ENCODE peak calls at places on chromosomes 2 and 18, in eight cellular contexts. D is A549, L is K562, E is tibial nerve, G is upper lobe of left lung, X is ovary, O is sigmoid colon, A is stomach. P is an unnamed sample. For H3K9me3, the result is how much of the 10 kb centered on the place peaks cover.

GRCh38 chr2:6845312-6845711 is 20.4 kb downstream of the CMPK2 start:
- DNase-seq in D (peak), L (peak), E (no peak), G (no peak), X (no peak), O (no peak), A (no peak), P (no peak)

GRCh38 chr2:72141032-72141645 is 6.5 kb downstream of the CYP26B1 start:
- DNase-seq in D (no peak), L (no peak), E (no peak), G (no peak), X (no peak), O (no peak), A (no peak), P (no peak)

GRCh38 chr2:48569433-48569832 is 39.5 kb downstream of the STON1 start:
- DNase-seq in D (no peak), L (no peak), E (no peak), G (no peak), X (no peak), O (no peak), A (no peak), P (no peak)

GRCh38 chr18:44758821-44759624 is 78.3 kb downstream of the SETBP1 start:
- DNase-seq in D (no peak), L (no peak), E (no peak), G (no peak), X (no peak), O (no peak), A (no peak), P (no peak)

GRCh38 chr18:58045265-58046086 is 1.4 kb downstream of the NEDD4L start:
- DNase-seq in D (peak), L (peak), E (no peak), G (peak), X (peak), O (no peak), A (peak), P (no peak)

GRCh38 chr2:138447889-138448570 is 53.5 kb upstream of the SPOPL start:
- DNase-seq in D (no peak), L (no peak), E (no peak), G (no peak), X (no peak), O (no peak), A (no peak), P (no peak)

GRCh38 chr2:203692039-203692710 is 14.3 kb upstream of the CD28 start:
- DNase-seq in D (no peak), L (no peak), E (peak), G (no peak), X (no peak), O (no peak), A (no peak), P (no peak)

GRCh38 chr2:198098918-198099317 is 294.5 kb downstream of the PLCL1 start:
- DNase-seq in D (no peak), L (peak), E (no peak), G (no peak), X (no peak), O (no peak), A (no peak), P (no peak)

GRCh38 chr2:141393214-141393545 is 737.6 kb downstream of the LRP1B start:
- DNase-seq in D (peak), L (no peak), E (no peak), G (no peak), X (no peak), O (no peak), A (no peak), P (no peak)

GRCh38 chr2:212766921-212767320 is 228.3 kb upstream of the ERBB4 start:
- DNase-seq in D (no peak), L (no peak), E (no peak), G (no peak), X (no peak), O (no peak), A (no peak), P (no peak)

GRCh38 chr2:168712053-168712452 is 90.4 kb upstream of the NOSTRIN start:
- DNase-seq in D (no peak), L (peak), E (no peak), G (no peak), X (no peak), O (no peak), A (no peak), P (no peak)

GRCh38 chr2:25528173-25528572 is 145.2 kb downstream of the DTNB start:
- DNase-seq in D (no peak), L (no peak), E (no peak), G (no peak), X (no peak), O (no peak), A (no peak), P (no peak)

GRCh38 chr18:31241425-31241824 is 76.5 kb upstream of the DSG1 start:
- DNase-seq in D (no peak), L (no peak), E (no peak), G (no peak), X (no peak), O (no peak), A (no peak), P (no peak)

GRCh38 chr18:37476182-37476581 is 89.4 kb downstream of the CELF4 start:
- DNase-seq in D (peak), L (peak), E (no peak), G (no peak), X (no peak), O (no peak), A (no peak), P (no peak)

GRCh38 chr18:24460388-24460787 is at the start of gene HRH4:
- DNase-seq in D (no peak), L (no peak), E (no peak), G (no peak), X (no peak), O (no peak), A (no peak), P (no peak)

GRCh38 chr2:190469770-190470169 is 61.6 kb downstream of the MFSD6 start:
- DNase-seq in D (peak), L (peak), E (no peak), G (no peak), X (no peak), O (peak), A (no peak), P (no peak)

GRCh38 chr18:8373486-8373885 is 235.8 kb upstream of the RAB12 start:
- DNase-seq in D (no peak), L (no peak), E (no peak), G (no peak), X (no peak), O (no peak), A (no peak), P (no peak)

GRCh38 chr2:2620604-2621003 is 289.5 kb upstream of the MYT1L start:
- DNase-seq in D (no peak), L (no peak), E (no peak), G (no peak), X (no peak), O (no peak), A (no peak), P (peak)

GRCh38 chr18:50848038-50848437 is 28.2 kb upstream of the MRO start:
- DNase-seq in D (peak), L (no peak), E (no peak), G (no peak), X (no peak), O (no peak), A (no peak), P (no peak)

GRCh38 chr18:7908686-7909299 is 341.7 kb downstream of the PTPRM start:
- DNase-seq in D (no peak), L (no peak), E (no peak), G (no peak), X (no peak), O (no peak), A (no peak), P (no peak)

GRCh38 chr2:190344275-190344827 is 962 bp downstream of the INPP1 start:
- DNase-seq in D (peak), L (no peak), E (peak), G (peak), X (peak), O (peak), A (peak), P (no peak)

GRCh38 chr2:21715865-21716264 is 592.1 kb downstream of the TDRD15 start:
- DNase-seq in D (no peak), L (no peak), E (no peak), G (no peak), X (no peak), O (no peak), A (no peak), P (no peak)

GRCh38 chr18:23037646-23038045 is 97.6 kb upstream of the CABLES1 start:
- DNase-seq in D (no peak), L (no peak), E (no peak), G (no peak), X (no peak), O (no peak), A (no peak), P (no peak)

GRCh38 chr2:69652206-69652605 is 8.7 kb upstream of the AAK1 start:
- DNase-seq in D (peak), L (no peak), E (no peak), G (no peak), X (no peak), O (no peak), A (no peak), P (no peak)

GRCh38 chr2:68466361-68466777 is 725 bp downstream of the FBXO48 start:
- DNase-seq in D (peak), L (peak), E (no peak), G (peak), X (no peak), O (no peak), A (no peak), P (no peak)

GRCh38 chr18:12376718-12377555 is at the start of gene AFG3L2:
- DNase-seq in D (peak), L (peak), E (peak), G (peak), X (peak), O (peak), A (peak), P (peak)

GRCh38 chr2:67503066-67503795 is 106.1 kb downstream of the ETAA1 start:
- DNase-seq in D (peak), L (no peak), E (no peak), G (no peak), X (no peak), O (no peak), A (no peak), P (no peak)

GRCh38 chr2:37350917-37351316 is 6.5 kb downstream of the QPCT start:
- DNase-seq in D (no peak), L (no peak), E (no peak), G (no peak), X (no peak), O (no peak), A (no peak), P (no peak)

GRCh38 chr2:28153851-28154250 is 238.8 kb upstream of the FOSL2 start:
- DNase-seq in D (no peak), L (no peak), E (no peak), G (no peak), X (no peak), O (no peak), A (no peak), P (no peak)

GRCh38 chr18:28108254-28108653 is 68.7 kb downstream of the CDH2 start:
- DNase-seq in D (no peak), L (no peak), E (no peak), G (no peak), X (no peak), O (no peak), A (no peak), P (no peak)

GRCh38 chr2:27086722-27087446 is at the start of gene KHK:
- DNase-seq in D (peak), L (peak), E (no peak), G (peak), X (peak), O (peak), A (peak), P (no peak)

GRCh38 chr2:72980535-72981217 is 63.4 kb downstream of the EMX1 start:
- DNase-seq in D (no peak), L (no peak), E (no peak), G (no peak), X (no peak), O (no peak), A (no peak), P (no peak)

GRCh38 chr2:16394072-16394985 is 271.3 kb downstream of the CYRIA start:
- DNase-seq in D (no peak), L (peak), E (no peak), G (no peak), X (no peak), O (no peak), A (no peak), P (no peak)

GRCh38 chr2:18282026-18282425 is 278.4 kb downstream of the RDH14 start:
- DNase-seq in D (no peak), L (no peak), E (no peak), G (no peak), X (no peak), O (no peak), A (no peak), P (no peak)

GRCh38 chr18:27847412-27847811 is 329.5 kb downstream of the CDH2 start:
- DNase-seq in D (peak), L (no peak), E (no peak), G (no peak), X (no peak), O (no peak), A (no peak), P (no peak)

GRCh38 chr2:55555977-55556376 is 36.5 kb downstream of the CFAP36 start:
- DNase-seq in D (no peak), L (no peak), E (no peak), G (no peak), X (no peak), O (no peak), A (no peak), P (no peak)

GRCh38 chr2:155308367-155309009 is 610.0 kb downstream of the KCNJ3 start:
- DNase-seq in D (peak), L (no peak), E (no peak), G (no peak), X (no peak), O (no peak), A (no peak), P (no peak)

GRCh38 chr18:67266591-67267237 is 249.8 kb downstream of the DSEL start:
- DNase-seq in D (peak), L (no peak), E (no peak), G (no peak), X (no peak), O (no peak), A (no peak), P (no peak)

GRCh38 chr2:119004602-119005001 is 62.6 kb downstream of the MARCO start:
- DNase-seq in D (no peak), L (no peak), E (no peak), G (no peak), X (no peak), O (no peak), A (no peak), P (no peak)

GRCh38 chr2:119008108-119008507 is 66.1 kb downstream of the MARCO start:
- DNase-seq in D (peak), L (peak), E (no peak), G (no peak), X (no peak), O (no peak), A (no peak), P (no peak)

GRCh38 chr2:119006441-119006840 is 64.4 kb downstream of the MARCO start:
- DNase-seq in D (no peak), L (no peak), E (no peak), G (no peak), X (no peak), O (no peak), A (no peak), P (no peak)

GRCh38 chr2:119005565-119005964 is 63.6 kb downstream of the MARCO start:
- DNase-seq in D (no peak), L (no peak), E (no peak), G (no peak), X (no peak), O (no peak), A (no peak), P (no peak)

GRCh38 chr2:119005081-119005480 is 63.1 kb downstream of the MARCO start:
- DNase-seq in D (no peak), L (no peak), E (no peak), G (no peak), X (no peak), O (no peak), A (no peak), P (no peak)
- TF ChIP-seq EP300 in D (no peak), L (no peak), E (no peak), G (no peak), X (no peak), O (no peak), A (no peak), P (no peak)

DNA sequence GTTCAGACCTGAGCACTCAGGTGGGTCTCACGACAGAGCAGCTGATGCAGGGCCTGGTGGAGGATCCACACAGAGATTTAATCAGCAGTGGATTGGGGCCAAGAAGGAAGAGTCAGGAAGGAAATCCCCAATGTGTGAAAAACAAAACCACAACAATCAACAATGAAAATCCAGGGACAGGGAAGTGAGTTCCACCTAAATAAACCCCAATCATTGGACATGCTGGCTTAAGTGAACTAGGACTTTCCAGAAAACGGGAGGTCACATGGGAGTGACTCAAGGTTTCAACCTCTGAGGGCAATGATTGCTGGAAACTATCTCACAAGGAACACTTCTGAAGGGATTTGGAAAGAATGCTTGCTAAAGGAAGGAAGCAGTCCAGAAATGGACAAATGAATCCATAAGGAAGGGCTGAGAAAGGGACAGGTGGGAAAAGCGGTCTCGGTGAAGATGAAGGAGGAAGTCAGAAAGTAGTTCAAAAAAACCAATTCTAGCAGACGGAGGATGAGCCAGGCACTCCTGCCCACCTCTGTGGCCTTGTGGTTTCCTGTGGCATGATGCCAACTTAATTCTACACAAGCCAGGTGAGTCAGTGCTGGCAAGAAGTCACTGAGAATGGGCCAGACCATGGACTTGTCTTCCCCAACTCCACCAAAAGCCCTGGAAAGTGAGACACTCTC is 15.4 kb upstream of the XDH start:
- DNase-seq in D (peak), L (no peak), E (no peak), G (no peak), X (no peak), O (no peak), A (no peak), P (peak)
- H3K9me3 ChIP-seq in D (under half), L (under half), E (under half), G (under half), X (under half), O (under half), A (under half), P (under half)

DNA sequence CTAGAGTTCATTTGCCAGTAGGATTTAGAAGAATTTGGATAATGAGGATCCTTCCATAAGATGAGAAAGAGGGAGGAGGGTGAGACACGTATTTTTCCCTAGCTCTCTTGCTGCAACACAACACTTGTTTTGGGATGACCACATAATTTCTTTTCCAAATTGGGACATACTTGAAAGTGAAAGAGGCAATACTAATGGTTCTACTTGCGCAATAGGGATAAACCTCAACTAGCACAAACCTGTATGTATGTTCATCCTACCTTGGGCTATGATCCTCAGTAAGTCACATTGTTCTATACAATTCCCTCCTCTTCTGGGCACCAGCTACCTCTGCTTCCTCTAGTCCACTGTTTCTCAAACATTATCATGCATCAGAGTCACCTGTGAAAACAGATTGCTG is 1208.8 kb upstream of the LRRTM1 start:
- DNase-seq in D (no peak), L (no peak), E (no peak), G (no peak), X (no peak), O (no peak), A (no peak), P (no peak)
- TF ChIP-seq EP300 in D (no peak), L (no peak), E (no peak), G (no peak), X (no peak), O (no peak), A (no peak), P (no peak)

DNA sequence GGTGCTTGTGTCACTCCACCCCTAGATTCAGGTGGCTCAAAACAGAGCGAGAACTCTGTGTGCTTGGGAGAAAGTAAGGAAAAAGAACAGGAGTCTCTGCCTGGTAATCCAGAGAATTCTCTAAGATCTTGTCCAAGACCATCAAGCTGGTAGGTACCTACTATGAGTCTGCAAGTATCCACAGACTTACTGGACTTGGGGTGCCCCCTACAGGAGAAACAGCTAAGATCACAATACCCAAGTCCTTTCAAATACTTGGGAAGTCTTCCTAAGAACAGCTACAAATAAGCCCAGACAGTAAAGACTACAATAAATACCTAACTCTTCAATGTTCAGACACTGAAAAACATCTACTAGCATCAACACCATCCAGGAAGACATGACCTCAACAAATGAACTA is 1143.6 kb upstream of the ACVR2A start:
- DNase-seq in D (peak), L (peak), E (no peak), G (no peak), X (no peak), O (no peak), A (no peak), P (no peak)
- H3K9me3 ChIP-seq in D (under half), L (under half), E (under half), G (under half), X (under half), O (under half), A (under half), P (under half)

DNA sequence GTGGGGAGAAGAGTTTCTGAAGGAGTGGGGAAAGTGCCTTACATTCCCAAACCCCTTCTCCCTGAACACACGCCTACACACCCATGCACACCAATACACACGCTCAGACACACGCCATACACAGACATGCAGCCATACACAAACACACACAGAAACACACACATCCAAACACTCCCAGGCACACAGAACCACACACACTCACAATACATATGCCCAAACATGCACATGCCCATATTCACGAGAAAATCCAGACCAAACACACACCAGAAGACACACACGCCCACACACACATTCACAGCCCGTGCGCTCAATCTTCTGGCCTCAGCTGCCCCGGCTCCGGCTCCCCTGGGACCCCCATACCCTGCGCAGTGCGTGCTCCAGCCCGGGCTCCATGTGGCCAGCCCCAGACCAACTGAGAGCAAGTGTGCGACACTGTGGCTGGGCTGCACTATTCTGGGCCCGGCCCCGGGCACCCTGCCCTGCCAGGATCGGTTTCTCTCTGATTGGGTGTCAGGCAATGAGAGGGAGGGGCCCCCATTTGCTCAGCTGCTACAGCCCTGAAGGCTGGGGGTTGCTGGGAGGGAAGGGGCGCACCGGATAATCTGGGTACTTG is at the start of gene PRKAG3:
- DNase-seq in D (no peak), L (no peak), E (no peak), G (no peak), X (no peak), O (no peak), A (no peak), P (no peak)
- TF ChIP-seq EP300 in D (no peak), L (no peak), E (no peak), G (no peak), X (no peak), O (no peak), A (no peak), P (no peak)

DNA sequence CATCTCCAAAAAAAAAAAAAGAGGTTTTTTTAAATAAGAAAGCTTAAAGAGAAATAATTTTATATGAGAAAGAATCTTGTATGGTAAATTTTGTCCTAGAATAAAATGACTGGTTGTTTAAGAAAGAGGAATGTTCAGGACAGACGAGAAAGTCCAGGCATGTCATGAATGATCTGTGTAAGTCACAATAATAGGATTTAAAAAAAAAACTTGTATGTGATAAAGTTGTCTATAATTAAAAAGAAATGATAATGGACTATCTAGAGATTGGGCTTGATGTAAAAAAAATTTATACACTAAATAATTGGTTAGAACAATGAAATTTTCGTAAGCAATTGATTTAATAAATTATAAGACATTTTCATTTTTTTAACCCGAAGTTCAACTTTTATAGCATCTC is 71.7 kb upstream of the ABCA12 start:
- DNase-seq in D (no peak), L (no peak), E (no peak), G (no peak), X (no peak), O (no peak), A (no peak), P (no peak)
- H3K9me3 ChIP-seq in D (under half), L (under half), E (under half), G (under half), X (under half), O (under half), A (under half), P (under half)

P was measured in esophagus muscularis mucosa.